ENCODE peak calls at places on chromosomes 5 and 9, in seven cellular contexts. I, P, F, S, L, U and D are unnamed samples.

GRCh38 chr9:136326061-136326776 is 1.1 kb upstream of the GPSM1 start:
- DNase-seq in I (no peak), P (no peak), F (no peak), S (no peak), L (no peak), U (peak), D (peak)

GRCh38 chr5:125326114-125326513 is 579.7 kb upstream of the ZNF608 start:
- DNase-seq in I (no peak), P (no peak), F (no peak), S (no peak), L (no peak), U (no peak), D (no peak)

GRCh38 chr9:91515074-91515687 is 91.5 kb upstream of the NFIL3 start:
- DNase-seq in I (no peak), P (no peak), F (peak), S (peak), L (no peak), U (peak), D (no peak)

GRCh38 chr5:159210306-159210722 is 961 bp upstream of the RNF145 start:
- DNase-seq in I (no peak), P (no peak), F (peak), S (no peak), L (no peak), U (no peak), D (no peak)

GRCh38 chr5:38163636-38164237 is 94.6 kb upstream of the EGFLAM start:
- DNase-seq in I (no peak), P (no peak), F (no peak), S (no peak), L (no peak), U (no peak), D (no peak)

GRCh38 chr5:131328536-131329186 is 64.8 kb downstream of the CDC42SE2 start:
- DNase-seq in I (no peak), P (no peak), F (no peak), S (no peak), L (no peak), U (no peak), D (no peak)

GRCh38 chr9:114037249-114037648 is 40.9 kb downstream of the AMBP start:
- DNase-seq in I (no peak), P (no peak), F (no peak), S (no peak), L (no peak), U (no peak), D (no peak)

GRCh38 chr5:108753331-108753730 is 5.6 kb downstream of the FER start:
- DNase-seq in I (no peak), P (no peak), F (no peak), S (no peak), L (no peak), U (no peak), D (no peak)

GRCh38 chr9:99019523-99020331 is 76.0 kb downstream of the COL15A1 start:
- DNase-seq in I (no peak), P (no peak), F (no peak), S (no peak), L (no peak), U (no peak), D (no peak)

GRCh38 chr5:180116077-180116375 is 44.5 kb upstream of the RNF130 start:
- DNase-seq in I (no peak), P (no peak), F (no peak), S (no peak), L (no peak), U (no peak), D (no peak)

GRCh38 chr5:55454282-55454681 is 80.5 kb downstream of the PLPP1 start:
- DNase-seq in I (no peak), P (no peak), F (no peak), S (no peak), L (no peak), U (no peak), D (no peak)

GRCh38 chr5:135568923-135569360 is 9.8 kb downstream of the CXCL14 start:
- DNase-seq in I (no peak), P (no peak), F (no peak), S (no peak), L (no peak), U (no peak), D (no peak)

GRCh38 chr5:144566747-144567415 is 396.2 kb downstream of the KCTD16 start:
- DNase-seq in I (no peak), P (no peak), F (no peak), S (no peak), L (no peak), U (peak), D (no peak)

GRCh38 chr9:8332296-8332695 is 532.7 kb upstream of the DMAC1 start:
- DNase-seq in I (no peak), P (no peak), F (no peak), S (no peak), L (no peak), U (no peak), D (no peak)

GRCh38 chr5:133361922-133362321 is 250.4 kb downstream of the FSTL4 start:
- DNase-seq in I (no peak), P (no peak), F (no peak), S (no peak), L (no peak), U (no peak), D (no peak)

GRCh38 chr9:96464426-96464825 is 14.5 kb downstream of the HABP4 start:
- DNase-seq in I (no peak), P (no peak), F (no peak), S (no peak), L (no peak), U (no peak), D (no peak)

GRCh38 chr9:37105169-37105750 is 15.1 kb upstream of the ZCCHC7 start:
- DNase-seq in I (no peak), P (no peak), F (no peak), S (no peak), L (no peak), U (no peak), D (no peak)

GRCh38 chr5:39578887-39579497 is 154.2 kb upstream of the DAB2 start:
- DNase-seq in I (no peak), P (no peak), F (peak), S (peak), L (no peak), U (no peak), D (no peak)

GRCh38 chr9:19232830-19233194 is 2.3 kb downstream of the DENND4C start:
- DNase-seq in I (no peak), P (no peak), F (peak), S (no peak), L (no peak), U (no peak), D (no peak)

GRCh38 chr5:39217365-39218281 is 1.7 kb downstream of the FYB1 start:
- DNase-seq in I (no peak), P (peak), F (peak), S (peak), L (peak), U (peak), D (peak)

GRCh38 chr9:35835216-35835604 is 6.2 kb downstream of the TMEM8B start:
- DNase-seq in I (no peak), P (no peak), F (peak), S (no peak), L (no peak), U (peak), D (no peak)

GRCh38 chr9:71768388-71769174 is at the start of gene CEMIP2:
- DNase-seq in I (peak), P (peak), F (peak), S (peak), L (peak), U (peak), D (peak)

GRCh38 chr9:18970393-18970792 is 62.6 kb downstream of the SAXO1 start:
- DNase-seq in I (no peak), P (no peak), F (no peak), S (no peak), L (no peak), U (no peak), D (no peak)

GRCh38 chr9:76810377-76810957 is 46.2 kb downstream of the PCA3 start:
- DNase-seq in I (no peak), P (no peak), F (peak), S (peak), L (no peak), U (peak), D (peak)

GRCh38 chr9:35673998-35674361 is 252 bp downstream of the CA9 start:
- DNase-seq in I (no peak), P (no peak), F (no peak), S (no peak), L (no peak), U (no peak), D (no peak)

GRCh38 chr5:32710335-32710858 is 724 bp upstream of the NPR3 start:
- DNase-seq in I (no peak), P (no peak), F (no peak), S (no peak), L (no peak), U (peak), D (peak)

GRCh38 chr5:158423623-158424200 is 564.8 kb upstream of the CLINT1 start:
- DNase-seq in I (no peak), P (no peak), F (no peak), S (no peak), L (no peak), U (no peak), D (no peak)

GRCh38 chr5:151005975-151006576 is 14.3 kb upstream of the GPX3 start:
- DNase-seq in I (no peak), P (no peak), F (no peak), S (no peak), L (peak), U (no peak), D (no peak)

GRCh38 chr9:91100878-91101450 is 260.8 kb downstream of the AUH start:
- DNase-seq in I (no peak), P (no peak), F (no peak), S (no peak), L (no peak), U (no peak), D (no peak)